ENCODE peak calls at places on chromosomes 16 and 17, in nine cellular contexts. One of them, this sample, is unnamed.

GRCh38 chr16:57800213-57801097 is 1.8 kb downstream of the KIFC3 start:
- DNase-seq in tibial nerve: no peak
- DNase-seq in CD8-positive, alpha-beta T cell: no peak
- DNase-seq in psoas muscle: no peak
- DNase-seq in stomach: peak
- DNase-seq in K562: peak
- DNase-seq in uterus: no peak
- DNase-seq in tibial artery: no peak
- DNase-seq in transverse colon: no peak
- DNase-seq in this sample: no peak

GRCh38 chr17:40568074-40568836 is 3.0 kb upstream of the CCR7 start:
- DNase-seq in tibial nerve: no peak
- DNase-seq in CD8-positive, alpha-beta T cell: peak
- DNase-seq in psoas muscle: no peak
- DNase-seq in stomach: no peak
- DNase-seq in K562: peak
- DNase-seq in uterus: no peak
- DNase-seq in tibial artery: peak
- DNase-seq in transverse colon: no peak
- DNase-seq in this sample: no peak

GRCh38 chr16:2022723-2023097 is 3.1 kb downstream of the NPW start:
- DNase-seq in tibial nerve: no peak
- DNase-seq in CD8-positive, alpha-beta T cell: no peak
- DNase-seq in psoas muscle: no peak
- DNase-seq in stomach: no peak
- DNase-seq in K562: peak
- DNase-seq in uterus: peak
- DNase-seq in tibial artery: no peak
- DNase-seq in transverse colon: no peak
- DNase-seq in this sample: no peak

GRCh38 chr16:14324581-14324980 is 253.5 kb downstream of the MRTFB start:
- DNase-seq in tibial nerve: no peak
- DNase-seq in CD8-positive, alpha-beta T cell: no peak
- DNase-seq in psoas muscle: no peak
- DNase-seq in stomach: no peak
- DNase-seq in K562: no peak
- DNase-seq in uterus: no peak
- DNase-seq in tibial artery: no peak
- DNase-seq in transverse colon: no peak
- DNase-seq in this sample: no peak

GRCh38 chr16:87489434-87490045 is 3.3 kb downstream of the ZCCHC14 start:
- DNase-seq in tibial nerve: no peak
- DNase-seq in CD8-positive, alpha-beta T cell: no peak
- DNase-seq in psoas muscle: no peak
- DNase-seq in stomach: no peak
- DNase-seq in K562: no peak
- DNase-seq in uterus: no peak
- DNase-seq in tibial artery: no peak
- DNase-seq in transverse colon: no peak
- DNase-seq in this sample: no peak

GRCh38 chr17:49067163-49067562 is 65.4 kb upstream of the B4GALNT2 start:
- DNase-seq in tibial nerve: no peak
- DNase-seq in CD8-positive, alpha-beta T cell: no peak
- DNase-seq in psoas muscle: no peak
- DNase-seq in stomach: no peak
- DNase-seq in K562: no peak
- DNase-seq in uterus: no peak
- DNase-seq in tibial artery: no peak
- DNase-seq in transverse colon: no peak
- DNase-seq in this sample: no peak

GRCh38 chr17:8957721-8958120 is 7.8 kb downstream of the PIK3R5 start:
- DNase-seq in tibial nerve: no peak
- DNase-seq in CD8-positive, alpha-beta T cell: no peak
- DNase-seq in psoas muscle: no peak
- DNase-seq in stomach: no peak
- DNase-seq in K562: no peak
- DNase-seq in uterus: no peak
- DNase-seq in tibial artery: no peak
- DNase-seq in transverse colon: no peak
- DNase-seq in this sample: no peak

GRCh38 chr17:73371285-73371684 is 59.5 kb upstream of the CDC42EP4 start:
- DNase-seq in tibial nerve: no peak
- DNase-seq in CD8-positive, alpha-beta T cell: no peak
- DNase-seq in psoas muscle: no peak
- DNase-seq in stomach: no peak
- DNase-seq in K562: no peak
- DNase-seq in uterus: no peak
- DNase-seq in tibial artery: no peak
- DNase-seq in transverse colon: no peak
- DNase-seq in this sample: no peak

GRCh38 chr17:68368387-68368786 is 77.1 kb downstream of the ARSG start:
- DNase-seq in tibial nerve: no peak
- DNase-seq in CD8-positive, alpha-beta T cell: no peak
- DNase-seq in psoas muscle: peak
- DNase-seq in stomach: no peak
- DNase-seq in K562: no peak
- DNase-seq in uterus: no peak
- DNase-seq in tibial artery: no peak
- DNase-seq in transverse colon: no peak
- DNase-seq in this sample: no peak

DNA sequence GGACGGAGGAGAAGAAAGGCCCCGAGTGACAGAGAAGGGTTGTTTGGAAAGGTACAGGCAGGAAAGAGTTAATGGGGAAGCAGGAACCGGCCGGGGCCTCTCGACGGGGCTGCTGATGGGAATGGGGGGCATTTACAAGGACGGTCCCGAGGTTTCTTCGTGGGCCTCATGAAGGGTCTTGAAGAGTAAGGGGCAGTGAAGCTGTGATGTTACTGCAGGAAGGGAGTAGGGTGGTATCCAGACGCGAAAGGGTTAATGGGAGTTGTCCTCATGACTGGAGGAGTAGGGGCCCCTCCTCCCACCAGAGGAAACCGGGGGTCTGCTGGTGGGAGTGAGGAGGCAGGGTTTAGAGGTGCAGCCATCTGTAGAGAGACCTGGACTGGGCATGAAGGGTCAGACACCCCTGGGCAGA is 481 bp downstream of the PDK2 start:
- DNase-seq in tibial nerve: no peak
- DNase-seq in CD8-positive, alpha-beta T cell: no peak
- DNase-seq in psoas muscle: no peak
- DNase-seq in stomach: no peak
- DNase-seq in K562: no peak
- DNase-seq in uterus: no peak
- DNase-seq in tibial artery: no peak
- DNase-seq in transverse colon: no peak
- DNase-seq in this sample: no peak
- H3K27ac ChIP-seq in tibial nerve: peak
- H3K27ac ChIP-seq in CD8-positive, alpha-beta T cell: peak
- H3K27ac ChIP-seq in psoas muscle: peak
- H3K27ac ChIP-seq in stomach: peak
- H3K27ac ChIP-seq in K562: no peak
- H3K27ac ChIP-seq in uterus: peak
- H3K27ac ChIP-seq in tibial artery: peak
- H3K27ac ChIP-seq in transverse colon: peak
- H3K27ac ChIP-seq in this sample: peak

GRCh38 chr16:66525396-66526180 is 24.3 kb downstream of the TK2 start:
- DNase-seq in tibial nerve: no peak
- DNase-seq in CD8-positive, alpha-beta T cell: no peak
- DNase-seq in psoas muscle: no peak
- DNase-seq in stomach: no peak
- DNase-seq in K562: no peak
- DNase-seq in uterus: no peak
- DNase-seq in tibial artery: no peak
- DNase-seq in transverse colon: no peak
- DNase-seq in this sample: no peak

GRCh38 chr16:66521951-66522771 is 27.8 kb downstream of the TK2 start:
- DNase-seq in tibial nerve: no peak
- DNase-seq in CD8-positive, alpha-beta T cell: peak
- DNase-seq in psoas muscle: no peak
- DNase-seq in stomach: peak
- DNase-seq in K562: peak
- DNase-seq in uterus: no peak
- DNase-seq in tibial artery: no peak
- DNase-seq in transverse colon: peak
- DNase-seq in this sample: no peak

GRCh38 chr16:66522816-66523590 is 26.9 kb downstream of the TK2 start:
- DNase-seq in tibial nerve: no peak
- DNase-seq in CD8-positive, alpha-beta T cell: no peak
- DNase-seq in psoas muscle: no peak
- DNase-seq in stomach: no peak
- DNase-seq in K562: no peak
- DNase-seq in uterus: no peak
- DNase-seq in tibial artery: no peak
- DNase-seq in transverse colon: no peak
- DNase-seq in this sample: no peak

GRCh38 chr16:66523861-66524354 is 26.0 kb downstream of the TK2 start:
- DNase-seq in tibial nerve: no peak
- DNase-seq in CD8-positive, alpha-beta T cell: peak
- DNase-seq in psoas muscle: no peak
- DNase-seq in stomach: no peak
- DNase-seq in K562: no peak
- DNase-seq in uterus: no peak
- DNase-seq in tibial artery: no peak
- DNase-seq in transverse colon: peak
- DNase-seq in this sample: no peak

DNA sequence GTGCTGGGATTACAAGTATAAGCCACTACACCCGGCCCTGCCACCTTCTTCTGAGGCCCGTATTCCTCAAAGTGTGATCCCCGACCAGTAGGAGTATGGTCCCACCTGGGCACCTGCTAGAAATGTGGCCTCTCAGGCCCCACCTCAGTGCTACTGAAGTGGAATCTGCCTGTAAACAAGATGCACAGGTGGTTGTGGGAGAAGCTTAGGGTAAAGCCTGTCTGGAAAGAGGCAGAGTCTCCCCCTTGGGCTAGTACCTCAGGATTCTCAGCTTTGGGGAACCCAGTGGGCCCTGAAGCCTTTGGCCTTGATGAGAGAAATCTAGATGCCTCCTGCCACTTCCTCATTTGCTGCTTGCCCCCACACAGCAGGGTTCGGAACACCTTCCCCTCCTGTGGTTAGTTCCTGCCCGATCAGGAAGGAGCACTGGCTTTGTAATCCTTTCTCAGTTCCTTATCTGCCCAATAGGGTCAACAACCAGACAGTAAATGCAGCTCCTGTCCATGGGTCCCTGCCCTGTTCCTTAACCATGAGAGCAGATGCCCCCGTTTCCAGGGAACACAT is 25.2 kb downstream of the TK2 start:
- DNase-seq in tibial nerve: no peak
- DNase-seq in CD8-positive, alpha-beta T cell: peak
- DNase-seq in psoas muscle: no peak
- DNase-seq in stomach: no peak
- DNase-seq in K562: peak
- DNase-seq in uterus: no peak
- DNase-seq in tibial artery: no peak
- DNase-seq in transverse colon: peak
- DNase-seq in this sample: no peak
- H3K4me3 ChIP-seq in tibial nerve: no peak
- H3K4me3 ChIP-seq in CD8-positive, alpha-beta T cell: no peak
- H3K4me3 ChIP-seq in psoas muscle: no peak
- H3K4me3 ChIP-seq in stomach: no peak
- H3K4me3 ChIP-seq in K562: no peak
- H3K4me3 ChIP-seq in uterus: no peak
- H3K4me3 ChIP-seq in tibial artery: no peak
- H3K4me3 ChIP-seq in transverse colon: no peak
- H3K4me3 ChIP-seq in this sample: no peak

GRCh38 chr16:4801962-4802658 is at the start of gene ROGDI:
- DNase-seq in tibial nerve: peak
- DNase-seq in CD8-positive, alpha-beta T cell: peak
- DNase-seq in psoas muscle: peak
- DNase-seq in stomach: peak
- DNase-seq in K562: peak
- DNase-seq in uterus: peak
- DNase-seq in tibial artery: peak
- DNase-seq in transverse colon: peak
- DNase-seq in this sample: peak
- TF ChIP-seq CTCF in tibial nerve: no peak
- TF ChIP-seq CTCF in CD8-positive, alpha-beta T cell: no peak
- TF ChIP-seq CTCF in psoas muscle: no peak
- TF ChIP-seq CTCF in stomach: no peak
- TF ChIP-seq CTCF in K562: no peak
- TF ChIP-seq CTCF in uterus: no peak
- TF ChIP-seq CTCF in tibial artery: no peak
- TF ChIP-seq CTCF in transverse colon: no peak
- TF ChIP-seq CTCF in this sample: no peak

GRCh38 chr16:56615353-56615752 is 7.0 kb downstream of the MT2A start:
- DNase-seq in tibial nerve: no peak
- DNase-seq in CD8-positive, alpha-beta T cell: no peak
- DNase-seq in psoas muscle: no peak
- DNase-seq in stomach: no peak
- DNase-seq in K562: no peak
- DNase-seq in uterus: no peak
- DNase-seq in tibial artery: no peak
- DNase-seq in transverse colon: no peak
- DNase-seq in this sample: no peak

GRCh38 chr16:56618138-56618537 is 7.4 kb upstream of the MT1E start:
- DNase-seq in tibial nerve: no peak
- DNase-seq in CD8-positive, alpha-beta T cell: no peak
- DNase-seq in psoas muscle: no peak
- DNase-seq in stomach: no peak
- DNase-seq in K562: no peak
- DNase-seq in uterus: no peak
- DNase-seq in tibial artery: no peak
- DNase-seq in transverse colon: no peak
- DNase-seq in this sample: no peak

GRCh38 chr16:56614549-56614991 is 6.2 kb downstream of the MT2A start:
- DNase-seq in tibial nerve: no peak
- DNase-seq in CD8-positive, alpha-beta T cell: no peak
- DNase-seq in psoas muscle: no peak
- DNase-seq in stomach: no peak
- DNase-seq in K562: no peak
- DNase-seq in uterus: no peak
- DNase-seq in tibial artery: no peak
- DNase-seq in transverse colon: no peak
- DNase-seq in this sample: no peak

GRCh38 chr16:56617212-56618085 is 8.1 kb upstream of the MT1E start:
- DNase-seq in tibial nerve: no peak
- DNase-seq in CD8-positive, alpha-beta T cell: no peak
- DNase-seq in psoas muscle: peak
- DNase-seq in stomach: peak
- DNase-seq in K562: no peak
- DNase-seq in uterus: peak
- DNase-seq in tibial artery: peak
- DNase-seq in transverse colon: peak
- DNase-seq in this sample: no peak

DNA sequence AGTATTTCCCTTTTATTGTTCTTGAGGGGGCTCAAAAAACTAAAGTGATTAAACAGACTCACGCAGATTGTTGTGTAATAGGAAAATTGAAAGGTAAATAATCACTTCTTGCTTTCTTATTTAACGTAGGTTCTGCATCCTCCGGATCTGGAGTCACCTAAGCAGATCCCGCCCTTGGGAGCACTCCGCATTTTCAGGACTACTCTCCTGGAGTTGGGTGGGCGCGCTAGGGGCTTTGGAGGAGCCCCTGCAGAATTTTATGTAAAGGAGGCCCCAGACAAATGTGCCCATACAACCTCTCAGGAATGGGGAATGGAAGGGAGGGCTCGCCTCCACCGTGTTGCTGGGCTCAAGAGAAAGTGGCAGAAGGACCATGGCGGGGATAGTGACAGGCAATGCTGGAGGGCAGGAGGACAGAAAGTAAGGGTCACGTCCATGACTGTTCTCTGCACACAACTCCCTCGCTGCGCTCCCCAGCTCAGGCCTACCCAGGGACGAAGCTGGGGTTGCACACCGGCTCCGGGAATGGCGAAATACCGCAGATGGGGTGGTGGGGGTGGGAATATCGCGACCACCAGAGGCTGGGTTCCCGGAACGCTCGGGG is 8.3 kb downstream of the MT2A start:
- DNase-seq in tibial nerve: no peak
- DNase-seq in CD8-positive, alpha-beta T cell: no peak
- DNase-seq in psoas muscle: no peak
- DNase-seq in stomach: no peak
- DNase-seq in K562: no peak
- DNase-seq in uterus: no peak
- DNase-seq in tibial artery: no peak
- DNase-seq in transverse colon: no peak
- DNase-seq in this sample: no peak
- H3K27ac ChIP-seq in tibial nerve: peak
- H3K27ac ChIP-seq in CD8-positive, alpha-beta T cell: no peak
- H3K27ac ChIP-seq in psoas muscle: peak
- H3K27ac ChIP-seq in stomach: peak
- H3K27ac ChIP-seq in K562: no peak
- H3K27ac ChIP-seq in uterus: no peak
- H3K27ac ChIP-seq in tibial artery: peak
- H3K27ac ChIP-seq in transverse colon: peak
- H3K27ac ChIP-seq in this sample: peak